ENCODE peak calls at places on chromosomes 12 and 14, in six cellular contexts. W is Panc1, P is GM12878, A is sigmoid colon, M is spleen, R is HCT116. Z is an unnamed sample.

GRCh38 chr14:75125617-75126016 is 1.2 kb downstream of the NEK9 start:
- DNase-seq in W (no peak), P (no peak), A (no peak), M (no peak), R (no peak), Z (no peak)

GRCh38 chr12:65892905-65893304 is 68.6 kb downstream of the HMGA2 start:
- DNase-seq in W (peak; percentile 68), P (no peak), A (no peak), M (no peak), R (no peak), Z (no peak)

GRCh38 chr12:114355389-114356088 is 50.4 kb downstream of the TBX5 start:
- DNase-seq in W (no peak), P (no peak), A (no peak), M (no peak), R (peak; percentile 7), Z (no peak)

GRCh38 chr14:104895207-104895785 is 29.4 kb upstream of the PLD4 start:
- DNase-seq in W (no peak), P (no peak), A (no peak), M (no peak), R (no peak), Z (peak; percentile 42)

GRCh38 chr14:91477388-91477787 is 32.7 kb downstream of the PPP4R3A start:
- DNase-seq in W (no peak), P (no peak), A (no peak), M (no peak), R (no peak), Z (no peak)

GRCh38 chr12:21911832-21912231 is 29.4 kb downstream of the ABCC9 start:
- DNase-seq in W (no peak), P (no peak), A (no peak), M (no peak), R (no peak), Z (no peak)

GRCh38 chr12:122227341-122227740 is 1.5 kb upstream of the DIABLO start:
- DNase-seq in W (no peak), P (no peak), A (no peak), M (peak; percentile 86), R (no peak), Z (no peak)

GRCh38 chr12:3820122-3820521 is 53.1 kb downstream of the PARP11 start:
- DNase-seq in W (no peak), P (no peak), A (no peak), M (no peak), R (no peak), Z (no peak)

GRCh38 chr14:77031680-77032482 is 3.4 kb upstream of the IRF2BPL start:
- DNase-seq in W (no peak), P (no peak), A (peak; percentile 91), M (no peak), R (no peak), Z (no peak)

GRCh38 chr12:63151898-63152700 is 1.1 kb upstream of the AVPR1A start:
- DNase-seq in W (peak; percentile 20), P (no peak), A (no peak), M (no peak), R (peak; percentile 43), Z (no peak)

GRCh38 chr14:78997811-78998210 is 827.6 kb downstream of the NRXN3 start:
- DNase-seq in W (no peak), P (no peak), A (peak; percentile 81), M (no peak), R (no peak), Z (no peak)

GRCh38 chr12:13112968-13113367 is 9.5 kb upstream of the GSG1 start:
- DNase-seq in W (no peak), P (no peak), A (no peak), M (no peak), R (no peak), Z (no peak)

GRCh38 chr12:3197131-3197818 is 120.1 kb downstream of the TSPAN9 start:
- DNase-seq in W (no peak), P (no peak), A (no peak), M (no peak), R (no peak), Z (no peak)

GRCh38 chr12:46209914-46210834 is 58.7 kb downstream of the SLC38A1 start:
- DNase-seq in W (no peak), P (peak; percentile 68), A (peak; percentile 72), M (peak; percentile 89), R (no peak), Z (peak; percentile 63)

GRCh38 chr12:60836651-60837050 is 1240.8 kb downstream of the SLC16A7 start:
- DNase-seq in W (no peak), P (no peak), A (no peak), M (no peak), R (no peak), Z (no peak)

GRCh38 chr12:1594295-1595025 is at the start of gene FBXL14:
- DNase-seq in W (no peak), P (no peak), A (peak; percentile 95), M (peak; percentile 97), R (peak; percentile 66), Z (peak; percentile 90)

GRCh38 chr12:56086096-56086495 is 6.1 kb downstream of the ERBB3 start:
- DNase-seq in W (no peak), P (no peak), A (no peak), M (no peak), R (no peak), Z (peak; percentile 82)

GRCh38 chr12:86660488-86661171 is 404.4 kb upstream of the MGAT4C start:
- DNase-seq in W (peak; percentile 72), P (no peak), A (no peak), M (no peak), R (peak; percentile 64), Z (no peak)

GRCh38 chr14:28406181-28406580 is 360.4 kb upstream of the FOXG1 start:
- DNase-seq in W (no peak), P (no peak), A (no peak), M (no peak), R (no peak), Z (no peak)

GRCh38 chr14:33363687-33364086 is 425.0 kb downstream of the NPAS3 start:
- DNase-seq in W (no peak), P (no peak), A (no peak), M (no peak), R (no peak), Z (no peak)

GRCh38 chr12:30905483-30906009 is 21.0 kb upstream of the TSPAN11 start:
- DNase-seq in W (no peak), P (no peak), A (no peak), M (no peak), R (no peak), Z (no peak)

GRCh38 chr12:97276621-97277020 is 186.0 kb upstream of the RMST start:
- DNase-seq in W (no peak), P (no peak), A (no peak), M (no peak), R (no peak), Z (no peak)

GRCh38 chr14:103194256-103195045 is 71.2 kb downstream of the TNFAIP2 start:
- DNase-seq in W (no peak), P (no peak), A (peak; percentile 73), M (no peak), R (no peak), Z (no peak)
- TF ChIP-seq POLR2AphosphoS5 in W (no peak), P (no peak), A (peak; percentile 52), M (no peak), R (no peak), Z (peak; percentile 49)

GRCh38 chr12:57173683-57174082 is 26.3 kb upstream of the LRP1-AS start:
- DNase-seq in W (no peak), P (no peak), A (no peak), M (no peak), R (no peak), Z (no peak)

GRCh38 chr12:57169969-57170368 is 22.6 kb upstream of the LRP1-AS start:
- DNase-seq in W (no peak), P (no peak), A (no peak), M (no peak), R (no peak), Z (no peak)

GRCh38 chr12:57173089-57173488 is 25.7 kb upstream of the LRP1-AS start:
- DNase-seq in W (no peak), P (no peak), A (no peak), M (no peak), R (no peak), Z (no peak)

GRCh38 chr12:57170408-57170807 is 23.0 kb upstream of the LRP1-AS start:
- DNase-seq in W (no peak), P (no peak), A (no peak), M (no peak), R (no peak), Z (no peak)

DNA sequence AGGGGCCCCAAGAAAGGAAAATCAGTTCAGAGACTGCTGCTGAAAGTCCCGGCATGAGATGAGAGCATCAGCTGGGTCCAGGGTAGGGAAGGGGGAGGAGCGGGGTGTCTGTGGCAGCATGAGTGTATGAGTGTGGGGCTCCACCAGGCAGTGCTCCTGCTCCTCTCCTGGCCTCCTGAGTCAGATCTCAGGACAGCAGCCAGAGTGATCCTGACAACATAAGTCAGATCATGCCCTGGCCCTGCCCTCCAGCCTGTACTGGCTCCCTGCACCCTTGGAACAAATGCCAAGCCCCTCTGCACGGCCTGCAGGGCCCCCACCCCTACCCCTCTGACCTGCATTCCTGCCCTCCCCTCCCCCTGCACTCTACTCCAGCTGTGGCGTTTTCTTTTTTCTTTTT is 24.2 kb upstream of the LRP1-AS start:
- DNase-seq in W (no peak), P (no peak), A (no peak), M (no peak), R (no peak), Z (no peak)
- TF ChIP-seq CTCF in W (no peak), P (no peak), A (no peak), M (no peak), R (no peak), Z (no peak)

DNA sequence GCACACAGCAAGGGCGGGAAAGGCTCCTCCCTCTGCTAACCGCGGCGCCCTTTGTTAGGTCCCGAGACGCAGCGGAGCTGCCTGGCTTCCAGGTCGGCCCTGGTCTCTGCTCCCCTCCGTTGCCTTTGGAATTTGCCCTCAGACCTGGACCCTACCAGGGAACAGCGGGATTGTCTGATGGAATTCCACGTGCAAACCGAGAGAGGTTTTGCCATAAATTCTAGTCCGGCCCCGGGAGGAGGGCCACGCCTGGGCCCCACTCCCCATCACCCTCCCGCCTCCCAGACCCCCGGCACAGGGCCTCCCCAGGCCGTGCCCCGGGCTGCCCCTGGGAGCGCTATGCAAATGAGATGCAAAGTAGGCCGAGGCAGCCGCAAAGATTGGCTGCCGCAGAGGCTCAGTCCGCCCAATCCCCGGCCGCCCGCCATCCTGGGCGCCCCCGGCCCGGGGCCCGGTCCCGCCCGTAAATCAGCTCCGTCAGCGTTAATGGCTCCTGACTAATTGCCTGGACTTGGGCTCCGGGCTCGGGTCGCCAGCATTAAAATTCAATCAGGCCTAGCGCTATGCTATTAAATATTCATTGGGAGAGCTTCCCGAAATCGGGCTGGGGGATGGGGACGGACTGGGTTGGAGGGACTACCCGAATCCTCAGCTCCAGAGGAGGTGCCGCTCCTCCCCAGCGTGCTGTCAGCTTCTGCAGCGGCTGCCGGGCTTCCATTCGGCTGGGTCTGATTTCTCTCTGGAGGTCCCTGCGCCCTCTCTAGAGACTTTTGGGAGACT is 15.6 kb upstream of the FIGNL2 start:
- DNase-seq in W (no peak), P (no peak), A (no peak), M (peak; percentile 69), R (no peak), Z (no peak)
- H3K4me3 ChIP-seq in W (no peak overlapping the region), P (no peak overlapping the region), A (peak overlapping the region; percentile 25), M (peak overlapping the region; percentile 22), R (no peak overlapping the region), Z (peak overlapping the region; percentile 34)

DNA sequence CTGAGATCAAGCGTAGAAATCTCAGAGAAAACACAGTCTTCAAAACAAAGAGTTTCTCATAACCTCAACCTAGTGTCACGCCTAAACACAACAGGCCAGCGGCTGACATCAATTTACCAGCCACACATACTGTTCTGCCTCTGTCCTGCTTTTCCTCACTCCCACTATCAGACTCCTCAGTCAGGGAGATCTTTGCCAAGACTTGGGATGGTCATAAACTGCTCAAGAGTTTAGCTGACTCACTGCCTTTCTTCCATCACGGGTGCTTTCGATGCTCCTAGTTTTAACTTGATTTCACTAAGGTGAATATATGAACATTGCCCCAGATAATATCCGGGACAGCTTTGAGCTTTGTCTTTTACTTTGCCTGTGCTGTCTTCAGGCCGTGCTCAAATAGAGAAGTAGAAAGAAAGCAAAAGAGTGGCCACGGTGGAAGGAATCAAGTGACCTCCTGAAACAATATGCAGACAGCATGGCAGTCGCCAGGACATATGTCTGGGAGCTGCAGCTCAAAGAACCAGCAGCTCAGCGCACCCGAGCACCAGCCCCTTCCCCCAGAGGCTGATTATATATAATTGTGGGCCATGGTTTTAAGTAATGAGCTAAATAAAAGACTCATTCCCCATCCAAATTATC is 12.1 kb downstream of the MDM1 start:
- DNase-seq in W (no peak), P (no peak), A (peak; percentile 86), M (no peak), R (no peak), Z (no peak)
- TF ChIP-seq POLR2AphosphoS5 in W (no peak), P (no peak), A (peak; percentile 87), M (no peak), R (no peak), Z (no peak)